ENCODE peak calls at places on chromosome 22, in seven cellular contexts. R is WTC11, D is cardiac muscle cell, W is HFFc6, U is AG04449, J is Caco-2, X is HepG2. T is an unnamed sample.

GRCh38 chr22:17056807-17057206 is 28.0 kb upstream of the IL17RA start:
- DNase-seq in R (no peak), D (no peak), W (no peak), U (no peak), J (no peak), X (no peak), T (no peak)

GRCh38 chr22:22507743-22508273 is 734 bp downstream of the ZNF280B start:
- DNase-seq in R (no peak), D (no peak), W (no peak), U (no peak), J (no peak), X (no peak), T (no peak)

GRCh38 chr22:17284917-17285316 is 65.7 kb upstream of the ADA2 start:
- DNase-seq in R (no peak), D (no peak), W (no peak), U (no peak), J (no peak), X (no peak), T (no peak)

GRCh38 chr22:25403284-25403606 is 161.2 kb upstream of the GRK3 start:
- DNase-seq in R (no peak), D (no peak), W (no peak), U (no peak), J (no peak), X (no peak), T (no peak)

GRCh38 chr22:35209203-35209602 is 48.1 kb upstream of the HMGXB4 start:
- DNase-seq in R (no peak), D (no peak), W (no peak), U (no peak), J (no peak), X (no peak), T (no peak)

GRCh38 chr22:17368727-17369552 is at the start of gene CECR2:
- DNase-seq in R (peak), D (peak), W (no peak), U (no peak), J (peak), X (no peak), T (peak)

GRCh38 chr22:32764330-32765116 is 37.0 kb upstream of the TIMP3 start:
- DNase-seq in R (no peak), D (peak), W (peak), U (peak), J (no peak), X (no peak), T (no peak)

GRCh38 chr22:36395922-36396321 is 8.2 kb upstream of the MYH9 start:
- DNase-seq in R (no peak), D (peak), W (peak), U (no peak), J (peak), X (peak), T (no peak)

GRCh38 chr22:25919452-25919851 is 177.5 kb downstream of the MYO18B start:
- DNase-seq in R (no peak), D (no peak), W (no peak), U (no peak), J (no peak), X (no peak), T (no peak)

GRCh38 chr22:50657925-50658324 is 14.7 kb upstream of the SHANK3 start:
- DNase-seq in R (no peak), D (no peak), W (no peak), U (no peak), J (no peak), X (no peak), T (no peak)

GRCh38 chr22:27905638-27906037 is 13.4 kb downstream of the PITPNB start:
- DNase-seq in R (no peak), D (peak), W (no peak), U (no peak), J (no peak), X (no peak), T (no peak)

GRCh38 chr22:39308614-39309363 is 10.6 kb downstream of the RPL3 start:
- DNase-seq in R (no peak), D (peak), W (peak), U (peak), J (no peak), X (no peak), T (no peak)

GRCh38 chr22:39428597-39429071 is 28.2 kb upstream of the MGAT3 start:
- DNase-seq in R (peak), D (no peak), W (no peak), U (no peak), J (peak), X (no peak), T (no peak)

GRCh38 chr22:39317084-39317755 is 2.2 kb downstream of the RPL3 start:
- DNase-seq in R (no peak), D (no peak), W (no peak), U (no peak), J (no peak), X (no peak), T (no peak)

GRCh38 chr22:40107244-40107643 is 70.5 kb upstream of the TNRC6B start:
- DNase-seq in R (no peak), D (no peak), W (no peak), U (no peak), J (no peak), X (no peak), T (peak)

GRCh38 chr22:40502919-40503318 is 132.5 kb downstream of the SGSM3 start:
- DNase-seq in R (no peak), D (no peak), W (no peak), U (no peak), J (no peak), X (no peak), T (no peak)

GRCh38 chr22:50119169-50119767 is 29.5 kb downstream of the MOV10L1 start:
- DNase-seq in R (no peak), D (no peak), W (no peak), U (no peak), J (no peak), X (no peak), T (no peak)

GRCh38 chr22:40498454-40499186 is 128.2 kb downstream of the SGSM3 start:
- DNase-seq in R (no peak), D (peak), W (peak), U (peak), J (peak), X (peak), T (peak)

GRCh38 chr22:22710719-22711531 is 66.5 kb downstream of the GGTLC2 start:
- DNase-seq in R (peak), D (peak), W (no peak), U (no peak), J (peak), X (peak), T (peak)

GRCh38 chr22:32619614-32620426 is 145.2 kb downstream of the FBXO7 start:
- DNase-seq in R (no peak), D (peak), W (peak), U (no peak), J (no peak), X (peak), T (no peak)

GRCh38 chr22:22866381-22867111 is 21.1 kb upstream of the IGLL5 start:
- DNase-seq in R (no peak), D (no peak), W (no peak), U (no peak), J (no peak), X (no peak), T (no peak)

GRCh38 chr22:50702821-50703725 is 30.4 kb downstream of the SHANK3 start:
- DNase-seq in R (peak), D (no peak), W (no peak), U (no peak), J (no peak), X (no peak), T (no peak)

GRCh38 chr22:49955581-49956417 is 4.8 kb upstream of the PIM3 start:
- DNase-seq in R (no peak), D (no peak), W (no peak), U (no peak), J (no peak), X (no peak), T (no peak)

GRCh38 chr22:49302530-49302929 is 525.1 kb downstream of the BRD1 start:
- DNase-seq in R (no peak), D (no peak), W (no peak), U (no peak), J (no peak), X (no peak), T (no peak)

GRCh38 chr22:50207383-50208031 is 6.7 kb downstream of the SELENOO start:
- DNase-seq in R (no peak), D (no peak), W (no peak), U (no peak), J (no peak), X (no peak), T (no peak)

GRCh38 chr22:46895753-46896152 is 133.3 kb downstream of the TBC1D22A start:
- DNase-seq in R (no peak), D (no peak), W (no peak), U (no peak), J (no peak), X (no peak), T (no peak)

GRCh38 chr22:50278956-50279619 is 8.9 kb upstream of the MAPK11 start:
- DNase-seq in R (no peak), D (no peak), W (no peak), U (no peak), J (no peak), X (no peak), T (no peak)

GRCh38 chr22:28249402-28249801 is 330.3 kb upstream of the PITPNB start:
- DNase-seq in R (no peak), D (no peak), W (no peak), U (no peak), J (no peak), X (no peak), T (no peak)

GRCh38 chr22:22201925-22202343 is 42.7 kb upstream of the VPREB1 start:
- DNase-seq in R (no peak), D (no peak), W (no peak), U (no peak), J (no peak), X (no peak), T (no peak)

GRCh38 chr22:49724030-49724892 is 103.4 kb downstream of the BRD1 start:
- DNase-seq in R (no peak), D (no peak), W (no peak), U (no peak), J (no peak), X (no peak), T (no peak)

GRCh38 chr22:47630741-47631534 is 868.5 kb downstream of the TBC1D22A start:
- DNase-seq in R (no peak), D (no peak), W (no peak), U (no peak), J (no peak), X (no peak), T (no peak)

GRCh38 chr22:49801391-49802060 is 26.1 kb downstream of the BRD1 start:
- DNase-seq in R (no peak), D (no peak), W (no peak), U (no peak), J (no peak), X (no peak), T (no peak)

GRCh38 chr22:49913446-49913845 is 4.8 kb downstream of the ALG12 start:
- DNase-seq in R (no peak), D (no peak), W (no peak), U (no peak), J (no peak), X (no peak), T (no peak)

GRCh38 chr22:21451545-21452520 is 15.4 kb upstream of the TMEM191C start:
- DNase-seq in R (no peak), D (no peak), W (no peak), U (no peak), J (peak), X (no peak), T (no peak)

GRCh38 chr22:23207786-23208325 is 27.5 kb downstream of the BCR start:
- DNase-seq in R (no peak), D (no peak), W (no peak), U (no peak), J (no peak), X (no peak), T (no peak)

GRCh38 chr22:26547426-26547825 is 35.2 kb upstream of the TFIP11 start:
- DNase-seq in R (no peak), D (no peak), W (no peak), U (no peak), J (no peak), X (no peak), T (no peak)

GRCh38 chr22:35612903-35613302 is 4.2 kb downstream of the MB start:
- DNase-seq in R (no peak), D (no peak), W (no peak), U (no peak), J (no peak), X (no peak), T (no peak)

GRCh38 chr22:27723708-27724107 is 77.8 kb downstream of the MN1 start:
- DNase-seq in R (no peak), D (no peak), W (no peak), U (no peak), J (no peak), X (no peak), T (no peak)

DNA sequence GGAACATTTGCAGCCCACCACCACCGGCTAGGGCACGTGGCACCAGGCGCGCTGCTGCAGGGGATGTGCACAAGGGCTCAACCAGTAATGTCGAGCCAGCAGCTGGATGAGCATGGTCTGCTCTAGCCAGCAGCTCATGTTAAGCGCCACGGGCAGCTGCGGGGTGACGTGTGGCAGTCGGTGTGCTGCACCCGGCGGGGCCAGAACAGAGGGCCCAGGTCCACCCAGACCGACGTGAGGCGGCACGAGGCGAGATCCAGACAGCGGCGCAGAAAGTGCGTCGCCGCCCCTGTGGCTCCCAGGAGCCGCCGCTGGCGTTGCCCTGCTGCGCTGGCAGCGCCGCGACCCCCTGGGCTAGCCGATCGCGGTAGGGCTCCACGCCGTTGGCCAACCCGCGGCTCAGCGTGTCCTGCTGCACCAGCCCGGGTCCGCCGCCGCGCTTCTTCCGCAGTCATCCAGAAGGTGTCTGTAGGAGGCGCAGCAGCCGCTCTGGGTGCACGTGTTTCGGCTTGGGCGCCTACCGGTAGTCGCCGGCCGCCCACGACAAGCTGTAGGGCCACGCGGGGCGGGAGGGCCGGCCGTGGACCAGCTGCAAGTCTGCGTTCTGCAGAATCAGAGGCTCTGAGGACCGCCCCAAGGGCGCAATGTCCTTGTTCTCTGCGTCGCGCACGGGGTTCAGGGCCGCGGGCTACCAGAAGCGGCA is 4.6 kb upstream of the GALR3 start:
- DNase-seq in R (peak), D (peak), W (peak), U (no peak), J (no peak), X (no peak), T (peak)
- TF ChIP-seq CTCF in R (no peak), D (peak), W (peak), U (peak), J (no peak), X (no peak), T (peak)

GRCh38 chr22:45866398-45867117 is 110.4 kb downstream of the WNT7B start:
- DNase-seq in R (peak), D (no peak), W (no peak), U (no peak), J (no peak), X (no peak), T (no peak)

GRCh38 chr22:45868586-45869443 is 108.1 kb downstream of the WNT7B start:
- DNase-seq in R (no peak), D (no peak), W (no peak), U (no peak), J (no peak), X (no peak), T (no peak)

GRCh38 chr22:45867906-45868555 is 108.9 kb downstream of the WNT7B start:
- DNase-seq in R (no peak), D (no peak), W (no peak), U (no peak), J (no peak), X (no peak), T (no peak)

GRCh38 chr22:45865561-45866397 is 111.2 kb downstream of the WNT7B start:
- DNase-seq in R (peak), D (no peak), W (no peak), U (no peak), J (no peak), X (no peak), T (no peak)

GRCh38 chr22:45867118-45867905 is 109.7 kb downstream of the WNT7B start:
- DNase-seq in R (peak), D (peak), W (no peak), U (no peak), J (no peak), X (no peak), T (no peak)
- TF ChIP-seq CTCF in R (no peak), D (peak), W (peak), U (peak), J (no peak), X (peak), T (peak)

DNA sequence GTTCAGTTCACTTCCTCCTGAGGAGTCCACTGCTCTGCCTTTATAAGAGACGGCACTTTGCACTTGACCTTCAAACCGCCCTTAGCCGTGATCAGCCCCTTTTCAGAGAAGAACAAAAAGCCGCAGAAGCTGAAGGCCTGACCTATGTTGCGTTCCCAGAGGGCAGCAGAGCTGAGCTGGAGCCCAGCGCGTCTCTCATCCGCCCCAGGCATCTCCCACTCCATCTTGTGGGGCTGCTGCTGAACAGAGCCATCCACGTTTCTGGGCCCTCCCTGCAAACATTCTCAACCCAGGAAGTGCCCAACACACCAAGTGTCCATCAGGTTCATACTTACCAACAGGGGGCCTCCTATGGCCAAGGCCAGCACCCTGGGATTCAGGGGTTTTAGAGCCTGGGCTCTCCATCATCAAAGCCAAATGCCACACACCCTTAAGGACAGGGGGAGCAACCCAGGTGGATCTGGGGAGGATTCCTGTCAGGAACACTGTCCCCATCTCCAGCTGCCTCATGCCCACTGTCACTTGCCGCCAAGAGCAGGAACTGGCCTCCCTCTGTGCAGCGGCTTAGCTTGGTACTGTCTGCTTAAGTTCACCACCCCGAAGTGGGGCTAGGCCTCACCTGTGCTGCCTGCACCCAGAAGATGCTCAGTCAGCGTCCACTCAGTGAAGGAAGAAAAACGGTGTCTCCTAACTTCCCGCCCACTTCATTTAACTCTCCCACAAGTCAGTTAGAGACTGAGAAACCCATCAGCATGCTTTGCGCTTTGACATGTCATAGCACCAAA is 16.0 kb upstream of the EFCAB6 start:
- DNase-seq in R (no peak), D (no peak), W (no peak), U (no peak), J (no peak), X (no peak), T (no peak)
- TF ChIP-seq CTCF in R (no peak), D (no peak), W (peak), U (no peak), J (no peak), X (peak), T (no peak)

GRCh38 chr22:30313527-30314385 is 13.0 kb downstream of the TBC1D10A start:
- DNase-seq in R (no peak), D (no peak), W (no peak), U (no peak), J (no peak), X (no peak), T (no peak)
- TF ChIP-seq CTCF in R (no peak), D (no peak), W (no peak), U (no peak), J (no peak), X (no peak), T (no peak)

GRCh38 chr22:42074846-42075245 is 798 bp downstream of the PHETA2 start:
- DNase-seq in R (no peak), D (no peak), W (no peak), U (no peak), J (no peak), X (no peak), T (no peak)

GRCh38 chr22:42073568-42074152 is 388 bp upstream of the PHETA2 start:
- DNase-seq in R (no peak), D (no peak), W (no peak), U (no peak), J (no peak), X (no peak), T (no peak)

GRCh38 chr22:42074153-42074750 is at the start of gene PHETA2:
- DNase-seq in R (peak), D (peak), W (no peak), U (no peak), J (peak), X (no peak), T (peak)

GRCh38 chr22:42070517-42071422 is at the start of gene NAGA:
- DNase-seq in R (peak), D (peak), W (peak), U (peak), J (peak), X (peak), T (peak)

GRCh38 chr22:42072606-42073330 is 1.3 kb upstream of the PHETA2 start:
- DNase-seq in R (no peak), D (no peak), W (no peak), U (no peak), J (peak), X (no peak), T (no peak)
- TF ChIP-seq CTCF in R (no peak), D (no peak), W (peak), U (no peak), J (peak), X (peak), T (no peak)

DNA sequence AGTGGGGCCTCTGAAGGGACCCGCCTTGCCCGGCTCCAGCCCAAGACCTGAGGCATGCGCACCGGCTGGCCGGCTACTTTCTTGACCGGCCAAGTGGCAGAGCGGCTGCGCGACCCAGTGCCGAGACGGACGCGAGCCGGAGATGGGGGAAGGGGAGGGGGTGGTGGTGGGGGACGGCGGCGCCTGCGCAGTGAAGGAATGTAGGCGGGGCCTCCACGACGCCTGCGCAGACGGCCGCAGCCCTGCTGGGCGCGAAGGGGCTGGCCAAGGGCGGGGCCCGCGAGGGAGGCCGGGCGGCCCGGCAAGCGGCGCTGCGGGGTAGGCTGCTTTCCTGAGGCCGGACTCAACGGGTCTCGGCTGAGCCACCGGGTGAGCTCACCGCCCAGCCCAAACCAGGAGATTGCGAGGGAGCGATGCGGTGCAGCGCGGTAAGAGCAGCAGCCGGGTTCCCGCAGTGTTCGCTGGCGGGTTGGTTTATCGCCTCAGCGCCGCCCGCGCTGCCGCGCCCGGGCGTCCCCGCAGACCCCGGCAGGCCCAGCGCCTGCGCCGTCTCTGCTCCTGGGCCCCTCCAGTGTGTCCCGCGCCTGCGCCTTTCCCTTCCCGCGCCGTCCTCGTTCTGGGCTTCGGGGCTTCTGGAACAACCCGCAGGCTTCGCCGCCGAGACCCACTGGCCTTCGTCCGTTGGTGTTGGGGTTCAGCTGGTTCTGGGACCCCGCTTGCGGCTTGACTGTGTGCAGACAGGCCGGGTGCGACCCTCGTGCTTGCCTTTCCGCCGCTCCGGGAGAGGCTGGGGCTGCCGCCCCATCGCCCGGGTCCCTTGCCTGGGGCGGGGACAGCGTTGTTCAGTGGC is at the start of gene SPECC1L:
- DNase-seq in R (peak), D (peak), W (peak), U (no peak), J (peak), X (peak), T (peak)
- TF ChIP-seq CTCF in R (no peak), D (peak), W (peak), U (peak), J (peak), X (peak), T (peak)

T was measured in GM13977.